ENCODE peak calls at places on chromosome 12, in nine cellular contexts. C is choroid plexus epithelial cell, F is psoas muscle, B is BE2C, E is PC-9, W is kidney epithelial cell, G is breast epithelium, Q is AG04450, J is colonic mucosa. I is an unnamed sample.
A peak's percentile ranks its signal among the peaks of the same experiment; 100 is the strongest.

GRCh38 chr12:51773145-51773869 is 75.2 kb downstream of the FIGNL2 start:
- DNase-seq in C (peak; percentile 39), F (no peak), B (no peak), E (no peak), W (peak; percentile 28), G (no peak), Q (peak; percentile 42), J (no peak), I (no peak)

GRCh38 chr12:8057839-8058238 is 8.3 kb downstream of the C3AR1 start:
- DNase-seq in C (peak; percentile 72), F (no peak), B (no peak), E (no peak), W (no peak), G (no peak), Q (no peak), J (no peak), I (no peak)

GRCh38 chr12:106118278-106118820 is 20.4 kb downstream of the NUAK1 start:
- DNase-seq in C (no peak), F (no peak), B (no peak), E (no peak), W (no peak), G (no peak), Q (no peak), J (no peak), I (no peak)

GRCh38 chr12:49187184-49187583 is 1.7 kb downstream of the TUBA1A start:
- DNase-seq in C (peak; percentile 75), F (peak; percentile 18), B (peak; percentile 69), E (no peak), W (no peak), G (peak; percentile 51), Q (no peak), J (peak; percentile 29), I (no peak)

GRCh38 chr12:116050266-116050665 is 227.2 kb downstream of the MED13L start:
- DNase-seq in C (no peak), F (no peak), B (no peak), E (no peak), W (no peak), G (no peak), Q (no peak), J (no peak), I (no peak)

GRCh38 chr12:50387972-50388478 is 8.4 kb downstream of the FAM186A start:
- DNase-seq in C (no peak), F (no peak), B (no peak), E (no peak), W (no peak), G (no peak), Q (no peak), J (no peak), I (peak; percentile 67)

GRCh38 chr12:96516472-96517417 is 27.4 kb downstream of the CFAP54 start:
- DNase-seq in C (peak; percentile 90), F (peak; percentile 65), B (peak; percentile 75), E (peak; percentile 71), W (no peak), G (peak; percentile 74), Q (peak; percentile 65), J (peak; percentile 72), I (peak; percentile 41)

GRCh38 chr12:93336344-93336743 is 41.4 kb upstream of the NUDT4 start:
- DNase-seq in C (peak; percentile 77), F (no peak), B (no peak), E (no peak), W (peak; percentile 56), G (no peak), Q (no peak), J (no peak), I (no peak)

GRCh38 chr12:1934068-1934467 is 15.6 kb upstream of the CACNA2D4 start:
- DNase-seq in C (no peak), F (no peak), B (no peak), E (no peak), W (no peak), G (no peak), Q (no peak), J (no peak), I (no peak)

GRCh38 chr12:66823857-66824570 is 145.1 kb upstream of the GRIP1 start:
- DNase-seq in C (peak; percentile 1), F (no peak), B (no peak), E (peak; percentile 50), W (peak; percentile 44), G (peak; percentile 18), Q (no peak), J (no peak), I (no peak)

GRCh38 chr12:98317939-98318899 is 197.2 kb upstream of the TMPO start:
- DNase-seq in C (no peak), F (no peak), B (no peak), E (no peak), W (no peak), G (no peak), Q (no peak), J (no peak), I (no peak)
- H3K4me3 ChIP-seq in C (no peak overlapping the region), F (no peak overlapping the region), B (no peak overlapping the region), E (no peak overlapping the region), W (no peak overlapping the region), G (no peak overlapping the region), Q (no peak overlapping the region), J (no peak overlapping the region), I (no peak overlapping the region)

GRCh38 chr12:89382366-89382765 is 30.1 kb upstream of the DUSP6 start:
- DNase-seq in C (no peak), F (no peak), B (no peak), E (no peak), W (no peak), G (no peak), Q (no peak), J (no peak), I (no peak)

GRCh38 chr12:89384750-89385273 is 32.5 kb upstream of the DUSP6 start:
- DNase-seq in C (no peak), F (no peak), B (no peak), E (no peak), W (no peak), G (no peak), Q (no peak), J (no peak), I (no peak)

GRCh38 chr12:89384050-89384749 is 31.9 kb upstream of the DUSP6 start:
- DNase-seq in C (peak; percentile 94), F (no peak), B (peak; percentile 8), E (peak; percentile 18), W (peak; percentile 52), G (peak; percentile 75), Q (peak; percentile 87), J (peak; percentile 73), I (peak; percentile 62)

GRCh38 chr12:89385965-89386537 is 33.8 kb upstream of the DUSP6 start:
- DNase-seq in C (no peak), F (no peak), B (no peak), E (no peak), W (no peak), G (no peak), Q (no peak), J (no peak), I (no peak)

GRCh38 chr12:89383235-89384049 is 31.1 kb upstream of the DUSP6 start:
- DNase-seq in C (no peak), F (no peak), B (no peak), E (no peak), W (no peak), G (no peak), Q (no peak), J (peak; percentile 41), I (peak; percentile 17)
- H3K4me3 ChIP-seq in C (no peak overlapping the region), F (no peak overlapping the region), B (no peak overlapping the region), E (no peak overlapping the region), W (no peak overlapping the region), G (no peak overlapping the region), Q (no peak overlapping the region), J (no peak overlapping the region), I (no peak overlapping the region)

GRCh38 chr12:118185602-118186397 is 49.9 kb downstream of the PEBP1 start:
- DNase-seq in C (no peak), F (no peak), B (no peak), E (no peak), W (no peak), G (no peak), Q (no peak), J (no peak), I (no peak)

GRCh38 chr12:118190266-118190665 is 54.3 kb downstream of the PEBP1 start:
- DNase-seq in C (peak; percentile 57), F (no peak), B (peak; percentile 15), E (no peak), W (no peak), G (no peak), Q (no peak), J (no peak), I (no peak)

GRCh38 chr12:118189761-118190181 is 53.8 kb downstream of the PEBP1 start:
- DNase-seq in C (peak; percentile 83), F (no peak), B (peak; percentile 63), E (no peak), W (no peak), G (no peak), Q (peak; percentile 66), J (peak; percentile 20), I (peak; percentile 58)

GRCh38 chr12:118187746-118188390 is 51.9 kb downstream of the PEBP1 start:
- DNase-seq in C (no peak), F (no peak), B (no peak), E (no peak), W (no peak), G (no peak), Q (no peak), J (no peak), I (no peak)

DNA sequence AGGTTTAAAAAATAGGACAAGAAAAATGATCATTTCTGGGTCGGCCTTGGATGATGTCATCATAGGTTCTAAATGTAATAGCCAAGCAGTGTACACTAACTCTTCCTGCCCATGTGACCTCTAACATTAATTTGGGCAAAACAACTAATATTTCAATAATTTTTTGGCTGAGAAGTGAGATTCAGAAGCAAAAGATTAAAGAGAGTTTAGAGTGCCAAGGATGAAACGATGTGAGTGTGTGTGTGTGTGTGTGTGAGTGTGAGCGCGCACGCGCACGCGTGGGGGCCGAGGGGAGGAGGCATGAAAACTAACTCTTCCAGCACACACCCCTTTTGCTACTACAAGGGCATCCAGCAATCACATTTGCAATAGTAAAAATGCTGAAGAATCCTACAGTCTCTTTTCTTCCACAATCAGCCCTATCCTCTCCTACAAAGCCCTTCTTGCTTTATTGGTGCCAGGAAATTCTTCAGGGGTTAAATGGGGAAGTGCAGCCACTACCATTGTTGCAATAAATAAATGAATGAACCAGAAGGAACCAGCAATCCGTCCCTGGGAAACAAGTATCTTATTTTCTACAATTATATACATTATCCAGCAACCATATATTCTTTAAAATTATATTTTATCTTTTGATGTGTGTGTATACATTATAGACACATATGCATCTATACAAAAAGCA is 52.9 kb downstream of the PEBP1 start:
- DNase-seq in C (peak; percentile 65), F (peak; percentile 39), B (no peak), E (no peak), W (no peak), G (no peak), Q (peak; percentile 33), J (peak; percentile 30), I (no peak)
- H3K4me3 ChIP-seq in C (peak overlapping the region; percentile 65), F (peak overlapping the region; percentile 62), B (peak overlapping the region; percentile 54), E (no peak overlapping the region), W (no peak overlapping the region), G (no peak overlapping the region), Q (peak overlapping the region; percentile 66), J (no peak overlapping the region), I (no peak overlapping the region)

DNA sequence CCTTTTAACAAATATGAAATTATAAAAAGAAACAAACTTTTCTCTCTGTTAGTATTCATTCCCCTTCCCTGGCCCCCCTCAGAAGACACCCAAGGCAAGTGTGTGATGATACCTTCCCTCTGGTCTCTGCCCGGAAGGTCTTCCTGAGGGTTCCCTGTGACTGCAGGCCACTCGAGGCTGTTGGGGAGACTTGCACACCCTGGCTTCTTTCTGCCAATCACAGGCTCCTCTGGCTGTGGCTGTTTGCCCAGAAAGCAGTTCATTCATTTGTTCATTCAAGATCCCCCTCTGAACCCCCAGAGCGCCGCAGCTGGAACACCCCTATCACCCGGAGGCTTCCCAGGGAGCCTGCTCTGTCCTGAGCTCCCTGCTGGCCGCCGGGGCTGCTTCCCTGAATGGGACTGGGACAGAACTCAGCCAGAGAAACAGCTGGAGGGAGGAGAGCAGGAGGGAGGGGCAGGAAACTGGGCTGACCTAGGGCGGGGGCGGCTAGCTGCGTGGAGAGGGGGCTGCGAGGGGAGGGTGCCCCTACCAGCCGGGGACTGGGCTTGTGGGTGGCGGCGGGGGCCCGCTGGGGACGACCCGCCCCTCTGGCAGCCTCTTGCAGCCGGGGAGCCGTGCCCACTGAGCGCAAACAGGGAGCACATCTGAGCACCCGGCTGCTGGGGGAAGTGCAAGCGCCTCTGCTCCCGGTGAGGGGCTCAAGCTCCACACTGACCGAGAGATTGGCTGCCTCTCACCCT is at the start of gene CMKLR1:
- DNase-seq in C (no peak), F (peak; percentile 57), B (no peak), E (no peak), W (no peak), G (peak; percentile 21), Q (no peak), J (peak; percentile 22), I (peak; percentile 73)
- H3K4me3 ChIP-seq in C (peak within 1 kb of the TSS; percentile 32), F (peak within 1 kb of the TSS; percentile 58), B (no peak within 1 kb of the TSS), E (no peak within 1 kb of the TSS), W (peak within 1 kb of the TSS; percentile 6), G (peak within 1 kb of the TSS; percentile 32), Q (no peak within 1 kb of the TSS), J (peak within 1 kb of the TSS; percentile 6), I (peak within 1 kb of the TSS; percentile 18)